ENCODE peak calls at places on chromosomes 7 and 10, in four cellular contexts. J is thyroid gland, E is IMR-90, U is endodermal cell. M is an unnamed sample.

GRCh38 chr7:30487371-30487770 is 8.8 kb upstream of the NOD1 start:
- DNase-seq in U (no peak), E (no peak), J (no peak), M (no peak)

GRCh38 chr10:47278720-47279119 is 21.3 kb upstream of the GDF10 start:
- DNase-seq in J (no peak), U (no peak), E (no peak), M (no peak)

GRCh38 chr7:15397921-15398560 is 163.8 kb downstream of the AGMO start:
- DNase-seq in E (no peak), U (no peak), J (no peak), M (no peak)

GRCh38 chr10:93254180-93254847 is 180.6 kb downstream of the CYP26A1 start:
- DNase-seq in J (no peak), U (no peak), E (no peak), M (no peak)

GRCh38 chr10:51007781-51008180 is 66.5 kb upstream of the PRKG1 start:
- DNase-seq in E (peak; percentile 75), U (no peak), J (no peak), M (no peak)

GRCh38 chr7:87354749-87355148 is 9.3 kb downstream of the CROT start:
- DNase-seq in U (no peak), J (no peak), E (peak; percentile 10), M (no peak)

GRCh38 chr7:37853468-37853867 is 5.1 kb downstream of the NME8 start:
- DNase-seq in J (peak; percentile 14), E (no peak), U (peak; percentile 65), M (no peak)

GRCh38 chr7:149229526-149229925 is 9.9 kb upstream of the ZNF212 start:
- DNase-seq in E (no peak), J (no peak), U (no peak), M (no peak)

GRCh38 chr7:68820321-68820720 is 778.0 kb upstream of the AUTS2 start:
- DNase-seq in J (no peak), E (no peak), U (no peak), M (no peak)

GRCh38 chr10:79444243-79445119 is 943 bp downstream of the ZCCHC24 start:
- DNase-seq in E (peak; percentile 68), U (peak; percentile 85), J (peak; percentile 84), M (peak; percentile 69)

GRCh38 chr7:157554393-157555238 is 217.8 kb downstream of the DNAJB6 start:
- DNase-seq in E (no peak), J (no peak), U (peak; percentile 25), M (no peak)

GRCh38 chr7:67842571-67842970 is 845.9 kb downstream of the TYW1 start:
- DNase-seq in J (no peak), U (no peak), E (no peak), M (no peak)

GRCh38 chr10:96168546-96168945 is 38.4 kb downstream of the ZNF518A start:
- DNase-seq in E (no peak), U (no peak), J (no peak), M (no peak)

GRCh38 chr7:84701524-84702306 is 485.1 kb downstream of the SEMA3D start:
- DNase-seq in J (no peak), U (peak; percentile 56), E (peak; percentile 98), M (no peak)

GRCh38 chr10:118504044-118504944 is 91.2 kb downstream of the PRLHR start:
- DNase-seq in U (no peak), E (peak; percentile 3), J (no peak), M (no peak)

GRCh38 chr10:1133495-1134045 is 77.4 kb downstream of the WDR37 start:
- DNase-seq in E (no peak), J (no peak), U (no peak), M (no peak)

GRCh38 chr7:90483236-90483635 is 13.8 kb downstream of the PTTG1IP2 start:
- DNase-seq in J (no peak), E (no peak), U (no peak), M (no peak)

GRCh38 chr10:73339436-73339835 is 19.2 kb downstream of the CFAP70 start:
- DNase-seq in U (no peak), E (no peak), J (no peak), M (no peak)

GRCh38 chr10:122419890-122420623 is 34.4 kb upstream of the ARMS2 start:
- DNase-seq in U (no peak), E (peak; percentile 85), J (no peak), M (no peak)

GRCh38 chr7:15086171-15086745 is 183.7 kb upstream of the DGKB start:
- DNase-seq in U (no peak), E (no peak), J (no peak), M (no peak)

GRCh38 chr7:101950450-101951119 is 133.2 kb downstream of the CUX1 start:
- DNase-seq in J (no peak), U (no peak), E (peak; percentile 78), M (no peak)

GRCh38 chr7:105885386-105886111 is 9.2 kb upstream of the ATXN7L1 start:
- DNase-seq in U (no peak), J (peak; percentile 7), E (no peak), M (peak; percentile 36)

GRCh38 chr10:88800152-88801125 is 2.1 kb upstream of the LIPM start:
- DNase-seq in U (no peak), J (no peak), E (peak; percentile 72), M (no peak)

GRCh38 chr7:43041724-43042123 is 70.7 kb upstream of the HECW1 start:
- DNase-seq in J (no peak), U (no peak), E (no peak), M (no peak)

GRCh38 chr10:102322914-102323313 is 72.6 kb upstream of the NFKB2 start:
- DNase-seq in U (no peak), E (no peak), J (no peak), M (no peak)

DNA sequence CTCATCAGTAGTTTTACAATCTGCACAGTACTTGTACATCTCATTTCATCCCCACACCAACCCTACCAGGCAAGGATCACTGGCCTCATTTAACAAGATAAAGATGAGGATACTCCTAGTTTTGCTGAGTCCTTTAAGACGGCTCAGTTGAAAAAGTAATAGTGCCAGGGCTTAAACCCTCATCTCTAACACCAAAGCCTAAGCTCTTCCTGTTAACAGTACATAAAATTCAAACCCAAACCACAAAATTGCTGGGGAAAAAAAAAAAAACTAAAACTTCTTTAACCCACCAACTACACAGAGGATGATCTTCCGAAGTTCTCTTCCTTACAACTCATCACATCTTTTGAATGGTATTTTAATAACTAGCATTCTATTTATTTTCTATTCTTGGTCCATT is 1.3 kb downstream of the SAR1A start:
- DNase-seq in J (no peak), U (no peak), E (no peak), M (no peak)
- H3K27ac ChIP-seq in J (no peak overlapping the region), U (no peak overlapping the region), E (no peak overlapping the region), M (no peak overlapping the region)

GRCh38 chr10:100534726-100535125 is 1.0 kb upstream of the HIF1AN start:
- DNase-seq in E (no peak), U (no peak), J (no peak), M (no peak)

GRCh38 chr10:100535715-100536353 is at the start of gene HIF1AN:
- DNase-seq in U (peak; percentile 95), J (peak; percentile 94), E (peak; percentile 95), M (peak; percentile 91)

GRCh38 chr10:100531761-100532160 is 2.1 kb upstream of the NDUFB8 start:
- DNase-seq in U (no peak), E (no peak), J (no peak), M (no peak)

GRCh38 chr10:100537475-100537874 is 1.7 kb downstream of the HIF1AN start:
- DNase-seq in E (no peak), J (no peak), U (no peak), M (no peak)

GRCh38 chr10:100535338-100535714 is 417 bp upstream of the HIF1AN start:
- DNase-seq in E (no peak), J (no peak), U (no peak), M (no peak)
- H3K4me1 ChIP-seq in E (peaks cover 1% of the 10 kb centered on the region), J (peaks cover 18% of the 10 kb centered on the region), U (no peaks in the 10 kb centered on the region), M (peaks cover 33% of the 10 kb centered on the region)

DNA sequence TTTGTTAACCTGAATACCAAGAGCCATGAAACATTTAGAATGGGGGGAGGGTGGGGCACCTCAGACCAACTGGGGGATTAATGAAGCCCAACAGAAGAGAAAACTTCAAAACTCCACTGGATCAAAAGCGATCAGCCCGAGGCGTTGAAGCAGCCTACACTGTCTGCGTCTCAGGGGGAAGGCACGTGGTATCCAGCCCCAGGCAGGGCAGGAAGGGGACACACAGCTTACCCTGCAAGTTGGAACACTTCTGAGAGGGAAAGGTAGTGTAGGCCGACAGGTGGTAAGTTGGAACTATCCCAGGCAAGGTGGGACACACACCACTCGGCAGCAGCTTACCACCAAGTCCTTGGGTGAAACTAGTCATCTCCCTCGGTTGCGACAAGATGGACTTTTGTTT is 102.9 kb downstream of the TAX1BP1 start:
- DNase-seq in J (no peak), U (no peak), E (no peak), M (peak; percentile 56)
- H3K27ac ChIP-seq in J (no peak overlapping the region), U (no peak overlapping the region), E (no peak overlapping the region), M (peak overlapping the region; percentile 14)

DNA sequence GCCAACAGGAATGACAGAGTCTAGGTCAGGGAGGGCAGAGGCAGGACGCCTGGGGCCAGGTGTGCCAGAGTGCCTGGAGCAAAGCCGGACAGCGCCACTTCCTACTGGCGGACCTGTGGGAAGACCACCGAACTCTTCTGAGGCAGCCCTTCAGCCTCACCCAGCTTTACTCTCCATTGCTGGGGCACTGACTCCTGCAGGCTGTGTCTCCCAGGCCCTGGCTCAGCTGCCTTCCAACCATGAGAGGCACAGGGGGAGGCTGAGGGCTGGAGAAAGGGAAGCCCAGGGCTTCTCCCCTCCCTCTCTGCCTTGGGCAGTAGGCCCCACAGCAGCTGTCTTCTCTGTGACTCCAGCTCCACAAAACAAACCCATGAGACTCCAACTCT is 139.6 kb upstream of the UNC5B start:
- DNase-seq in E (no peak), J (no peak), U (peak; percentile 37), M (no peak)
- H3K4me1 ChIP-seq in E (no peaks in the 10 kb centered on the region), J (no peaks in the 10 kb centered on the region), U (no peaks in the 10 kb centered on the region), M (no peaks in the 10 kb centered on the region)

DNA sequence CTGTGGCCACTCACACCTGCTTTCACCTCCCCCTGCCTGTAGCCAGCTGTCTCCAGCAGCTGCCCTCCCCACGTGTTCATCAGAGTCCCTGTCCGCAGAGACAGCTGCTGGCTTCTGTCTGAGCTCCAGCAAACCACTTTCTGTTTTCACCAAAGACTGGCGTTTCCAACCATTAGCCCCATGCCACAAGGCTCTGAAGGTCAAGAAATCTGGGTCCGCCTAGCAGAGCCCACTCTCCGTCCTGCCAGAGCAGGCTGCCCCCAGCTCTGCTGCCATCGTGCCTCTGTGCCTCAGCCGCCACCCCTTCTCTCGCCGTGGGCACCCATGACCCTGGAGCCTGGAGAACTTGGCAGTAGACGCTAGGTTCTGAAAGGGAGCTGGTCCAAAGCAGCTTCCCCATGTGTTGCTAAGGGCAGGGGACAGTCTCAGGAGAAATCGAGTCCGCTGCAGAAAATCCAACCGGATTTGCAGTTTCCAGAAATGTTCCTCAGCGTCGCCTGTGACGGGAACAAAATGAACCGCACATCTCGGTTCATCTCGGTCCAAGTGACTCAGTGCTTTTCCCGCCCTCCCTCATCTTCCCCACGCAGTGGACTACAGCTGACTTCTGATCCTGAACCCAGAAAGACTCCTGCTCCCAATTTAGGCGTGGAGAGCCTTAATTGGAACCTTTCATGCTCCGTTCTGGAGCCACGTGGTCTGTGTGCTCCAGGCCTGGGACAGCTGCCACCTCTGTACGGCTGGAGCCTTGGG is 28.0 kb downstream of the TMEM120A start:
- DNase-seq in U (no peak), J (peak; percentile 21), E (no peak), M (peak; percentile 33)
- H3K27ac ChIP-seq in U (peak overlapping the region; percentile 72), J (peak overlapping the region; percentile 6), E (no peak overlapping the region), M (peak overlapping the region; percentile 58)

GRCh38 chr7:47231081-47231480 is 350.8 kb downstream of the TNS3 start:
- DNase-seq in J (no peak), U (no peak), E (no peak), M (no peak)

GRCh38 chr7:47228386-47229014 is 353.4 kb downstream of the TNS3 start:
- DNase-seq in U (peak; percentile 87), J (no peak), E (no peak), M (no peak)

GRCh38 chr7:47226688-47227087 is 355.2 kb downstream of the TNS3 start:
- DNase-seq in E (no peak), U (no peak), J (no peak), M (no peak)

GRCh38 chr7:47225387-47226170 is 356.3 kb downstream of the TNS3 start:
- DNase-seq in E (no peak), U (no peak), J (no peak), M (no peak)

GRCh38 chr7:47227762-47228177 is 354.1 kb downstream of the TNS3 start:
- DNase-seq in J (no peak), U (no peak), E (peak; percentile 79), M (peak; percentile 34)
- H3K4me1 ChIP-seq in J (no peaks in the 10 kb centered on the region), U (no peaks in the 10 kb centered on the region), E (peaks cover 9% of the 10 kb centered on the region), M (no peaks in the 10 kb centered on the region)

M was measured in body of pancreas.